ENCODE peak calls at places on chromosome 20, in eight cellular contexts. One of them, this sample, is unnamed.
A peak's percentile ranks its signal among the peaks of the same experiment; 100 is the strongest.

GRCh38 chr20:23141016-23141415 is 54.9 kb upstream of the CD93 start:
- DNase-seq in upper lobe of left lung: no peak
- DNase-seq in HepG2: no peak
- DNase-seq in A549: no peak
- DNase-seq in transverse colon: no peak
- DNase-seq in ovary: peak; percentile 48
- DNase-seq in tibial nerve: no peak
- DNase-seq in SK-N-SH: no peak
- DNase-seq in this sample: peak; percentile 60

GRCh38 chr20:3788685-3789155 is 2.2 kb upstream of the CENPB start:
- DNase-seq in upper lobe of left lung: no peak
- DNase-seq in tibial nerve: no peak
- DNase-seq in SK-N-SH: no peak
- DNase-seq in transverse colon: peak; percentile 74
- DNase-seq in HepG2: no peak
- DNase-seq in ovary: no peak
- DNase-seq in A549: peak; percentile 63
- DNase-seq in this sample: no peak

GRCh38 chr20:18679020-18679419 is 91.2 kb downstream of the DTD1 start:
- DNase-seq in A549: peak; percentile 16
- DNase-seq in HepG2: no peak
- DNase-seq in tibial nerve: no peak
- DNase-seq in transverse colon: no peak
- DNase-seq in upper lobe of left lung: no peak
- DNase-seq in SK-N-SH: no peak
- DNase-seq in ovary: no peak
- DNase-seq in this sample: no peak

GRCh38 chr20:57826731-57827287 is 117.0 kb upstream of the PMEPA1 start:
- DNase-seq in upper lobe of left lung: no peak
- DNase-seq in HepG2: no peak
- DNase-seq in A549: no peak
- DNase-seq in tibial nerve: no peak
- DNase-seq in ovary: no peak
- DNase-seq in transverse colon: no peak
- DNase-seq in SK-N-SH: no peak
- DNase-seq in this sample: no peak

GRCh38 chr20:20369353-20370086 is 1.6 kb downstream of the INSM1 start:
- DNase-seq in transverse colon: peak; percentile 36
- DNase-seq in ovary: no peak
- DNase-seq in HepG2: no peak
- DNase-seq in SK-N-SH: peak; percentile 50
- DNase-seq in upper lobe of left lung: no peak
- DNase-seq in A549: peak; percentile 67
- DNase-seq in tibial nerve: no peak
- DNase-seq in this sample: no peak

GRCh38 chr20:31713312-31714049 is 9.2 kb downstream of the BCL2L1 start:
- DNase-seq in HepG2: peak; percentile 81
- DNase-seq in tibial nerve: peak; percentile 85
- DNase-seq in ovary: peak; percentile 68
- DNase-seq in A549: peak; percentile 82
- DNase-seq in upper lobe of left lung: peak; percentile 77
- DNase-seq in transverse colon: peak; percentile 55
- DNase-seq in SK-N-SH: no peak
- DNase-seq in this sample: peak; percentile 92

GRCh38 chr20:48259456-48259855 is 474.2 kb upstream of the SULF2 start:
- DNase-seq in A549: no peak
- DNase-seq in tibial nerve: no peak
- DNase-seq in transverse colon: no peak
- DNase-seq in ovary: no peak
- DNase-seq in upper lobe of left lung: no peak
- DNase-seq in SK-N-SH: no peak
- DNase-seq in HepG2: no peak
- DNase-seq in this sample: peak; percentile 23

GRCh38 chr20:15637971-15638754 is 935.1 kb downstream of the KIF16B start:
- DNase-seq in ovary: no peak
- DNase-seq in transverse colon: no peak
- DNase-seq in upper lobe of left lung: no peak
- DNase-seq in HepG2: no peak
- DNase-seq in A549: no peak
- DNase-seq in tibial nerve: no peak
- DNase-seq in SK-N-SH: no peak
- DNase-seq in this sample: no peak

GRCh38 chr20:54475334-54476287 is at the start of gene DOK5:
- DNase-seq in tibial nerve: peak; percentile 33
- DNase-seq in upper lobe of left lung: no peak
- DNase-seq in SK-N-SH: peak; percentile 24
- DNase-seq in A549: no peak
- DNase-seq in ovary: peak; percentile 36
- DNase-seq in HepG2: no peak
- DNase-seq in transverse colon: peak; percentile 8
- DNase-seq in this sample: no peak

GRCh38 chr20:32344835-32345506 is 13.2 kb upstream of the ASXL1 start:
- DNase-seq in HepG2: no peak
- DNase-seq in tibial nerve: no peak
- DNase-seq in upper lobe of left lung: no peak
- DNase-seq in SK-N-SH: no peak
- DNase-seq in ovary: no peak
- DNase-seq in A549: no peak
- DNase-seq in transverse colon: peak; percentile 6
- DNase-seq in this sample: no peak

GRCh38 chr20:32327087-32327681 is 30.9 kb upstream of the ASXL1 start:
- DNase-seq in HepG2: peak; percentile 51
- DNase-seq in upper lobe of left lung: no peak
- DNase-seq in ovary: no peak
- DNase-seq in SK-N-SH: no peak
- DNase-seq in A549: no peak
- DNase-seq in transverse colon: no peak
- DNase-seq in tibial nerve: no peak
- DNase-seq in this sample: no peak

GRCh38 chr20:42864116-42864515 is 325.6 kb downstream of the PTPRT start:
- DNase-seq in tibial nerve: no peak
- DNase-seq in transverse colon: no peak
- DNase-seq in HepG2: no peak
- DNase-seq in A549: no peak
- DNase-seq in SK-N-SH: no peak
- DNase-seq in upper lobe of left lung: no peak
- DNase-seq in ovary: no peak
- DNase-seq in this sample: no peak

GRCh38 chr20:25142435-25142834 is 53.1 kb upstream of the ENTPD6 start:
- DNase-seq in SK-N-SH: no peak
- DNase-seq in HepG2: no peak
- DNase-seq in upper lobe of left lung: no peak
- DNase-seq in ovary: no peak
- DNase-seq in transverse colon: no peak
- DNase-seq in A549: no peak
- DNase-seq in tibial nerve: no peak
- DNase-seq in this sample: no peak

GRCh38 chr20:40948352-40949267 is 80.0 kb upstream of the TOP1 start:
- DNase-seq in HepG2: no peak
- DNase-seq in tibial nerve: no peak
- DNase-seq in A549: no peak
- DNase-seq in SK-N-SH: no peak
- DNase-seq in upper lobe of left lung: no peak
- DNase-seq in ovary: no peak
- DNase-seq in transverse colon: no peak
- DNase-seq in this sample: no peak
- TF ChIP-seq EP300 in HepG2: no peak
- TF ChIP-seq EP300 in tibial nerve: no peak
- TF ChIP-seq EP300 in A549: no peak
- TF ChIP-seq EP300 in SK-N-SH: no peak
- TF ChIP-seq EP300 in upper lobe of left lung: no peak
- TF ChIP-seq EP300 in ovary: no peak
- TF ChIP-seq EP300 in transverse colon: no peak
- TF ChIP-seq EP300 in this sample: no peak

DNA sequence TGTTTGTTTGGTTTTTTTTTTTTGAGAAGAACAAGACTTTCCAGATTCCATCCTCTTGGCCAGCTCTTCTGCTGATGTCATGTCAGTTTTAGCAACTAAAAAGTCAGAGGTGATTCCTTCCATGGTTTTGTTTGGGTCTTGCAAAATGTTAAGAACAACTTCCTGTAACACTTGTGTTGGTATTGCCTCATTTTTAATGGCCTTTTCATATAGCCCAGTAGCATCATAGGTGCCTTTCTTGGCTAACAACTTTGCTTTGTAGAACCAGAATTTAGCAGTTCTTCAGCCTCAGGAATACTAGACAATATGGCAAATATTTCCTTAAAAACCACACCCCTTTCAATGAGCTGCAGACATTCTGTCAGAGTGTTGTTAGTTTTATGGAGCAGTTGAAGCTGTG is 99.5 kb upstream of the SIRPG start:
- DNase-seq in ovary: no peak
- DNase-seq in SK-N-SH: no peak
- DNase-seq in HepG2: no peak
- DNase-seq in tibial nerve: no peak
- DNase-seq in A549: no peak
- DNase-seq in upper lobe of left lung: no peak
- DNase-seq in transverse colon: no peak
- DNase-seq in this sample: no peak
- TF ChIP-seq EP300 in ovary: no peak
- TF ChIP-seq EP300 in SK-N-SH: no peak
- TF ChIP-seq EP300 in HepG2: no peak
- TF ChIP-seq EP300 in tibial nerve: no peak
- TF ChIP-seq EP300 in A549: no peak
- TF ChIP-seq EP300 in upper lobe of left lung: no peak
- TF ChIP-seq EP300 in transverse colon: no peak
- TF ChIP-seq EP300 in this sample: no peak

DNA sequence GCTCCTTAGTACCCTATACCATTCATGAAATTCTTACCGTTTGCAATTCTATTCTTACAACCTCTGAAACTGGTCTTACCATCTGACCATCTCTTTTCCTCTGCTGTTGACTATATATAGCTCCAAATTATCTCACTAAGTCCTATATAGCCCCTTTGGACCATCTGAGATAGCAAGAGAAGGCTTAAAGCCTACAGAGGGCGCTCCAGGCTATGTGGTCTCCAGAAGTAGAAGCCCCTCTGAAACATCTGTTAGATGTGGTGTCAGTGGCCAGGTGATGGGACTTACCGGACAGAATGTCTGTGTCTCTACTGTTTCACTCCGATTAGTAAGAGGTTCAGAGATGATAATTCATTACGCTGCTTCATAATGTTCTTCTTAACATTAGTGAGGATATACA is 140.7 kb upstream of the BMP2 start:
- DNase-seq in SK-N-SH: no peak
- DNase-seq in ovary: no peak
- DNase-seq in tibial nerve: no peak
- DNase-seq in upper lobe of left lung: no peak
- DNase-seq in A549: no peak
- DNase-seq in transverse colon: no peak
- DNase-seq in HepG2: peak; percentile 18
- DNase-seq in this sample: no peak
- TF ChIP-seq EP300 in SK-N-SH: no peak
- TF ChIP-seq EP300 in ovary: no peak
- TF ChIP-seq EP300 in tibial nerve: no peak
- TF ChIP-seq EP300 in upper lobe of left lung: no peak
- TF ChIP-seq EP300 in A549: no peak
- TF ChIP-seq EP300 in transverse colon: no peak
- TF ChIP-seq EP300 in HepG2: no peak
- TF ChIP-seq EP300 in this sample: no peak

GRCh38 chr20:46438156-46438750 is 31.8 kb upstream of the ELMO2 start:
- DNase-seq in tibial nerve: no peak
- DNase-seq in HepG2: peak; percentile 50
- DNase-seq in upper lobe of left lung: no peak
- DNase-seq in A549: peak; percentile 50
- DNase-seq in SK-N-SH: peak; percentile 65
- DNase-seq in transverse colon: no peak
- DNase-seq in ovary: no peak
- DNase-seq in this sample: no peak
- TF ChIP-seq EP300 in tibial nerve: no peak
- TF ChIP-seq EP300 in HepG2: no peak
- TF ChIP-seq EP300 in upper lobe of left lung: no peak
- TF ChIP-seq EP300 in A549: no peak
- TF ChIP-seq EP300 in SK-N-SH: no peak
- TF ChIP-seq EP300 in transverse colon: no peak
- TF ChIP-seq EP300 in ovary: no peak
- TF ChIP-seq EP300 in this sample: no peak

GRCh38 chr20:61764471-61765020 is 301.1 kb downstream of the TAF4 start:
- DNase-seq in HepG2: no peak
- DNase-seq in ovary: no peak
- DNase-seq in tibial nerve: no peak
- DNase-seq in A549: no peak
- DNase-seq in transverse colon: no peak
- DNase-seq in upper lobe of left lung: no peak
- DNase-seq in SK-N-SH: no peak
- DNase-seq in this sample: peak; percentile 37
- TF ChIP-seq EP300 in HepG2: no peak
- TF ChIP-seq EP300 in ovary: no peak
- TF ChIP-seq EP300 in tibial nerve: no peak
- TF ChIP-seq EP300 in A549: no peak
- TF ChIP-seq EP300 in transverse colon: no peak
- TF ChIP-seq EP300 in upper lobe of left lung: no peak
- TF ChIP-seq EP300 in SK-N-SH: no peak
- TF ChIP-seq EP300 in this sample: no peak

GRCh38 chr20:29497261-29497671 is 1760.2 kb upstream of the DEFB115 start:
- DNase-seq in transverse colon: no peak
- DNase-seq in SK-N-SH: peak; percentile 91
- DNase-seq in tibial nerve: peak; percentile 52
- DNase-seq in HepG2: peak; percentile 12
- DNase-seq in ovary: peak; percentile 42
- DNase-seq in upper lobe of left lung: peak; percentile 20
- DNase-seq in A549: no peak
- DNase-seq in this sample: no peak
- TF ChIP-seq EP300 in transverse colon: no peak
- TF ChIP-seq EP300 in SK-N-SH: no peak
- TF ChIP-seq EP300 in tibial nerve: no peak
- TF ChIP-seq EP300 in HepG2: no peak
- TF ChIP-seq EP300 in ovary: no peak
- TF ChIP-seq EP300 in upper lobe of left lung: no peak
- TF ChIP-seq EP300 in A549: no peak
- TF ChIP-seq EP300 in this sample: no peak

GRCh38 chr20:52805892-52806291 is 166.3 kb upstream of the TSHZ2 start:
- DNase-seq in transverse colon: no peak
- DNase-seq in tibial nerve: no peak
- DNase-seq in SK-N-SH: no peak
- DNase-seq in ovary: no peak
- DNase-seq in upper lobe of left lung: no peak
- DNase-seq in HepG2: no peak
- DNase-seq in A549: no peak
- DNase-seq in this sample: no peak
- TF ChIP-seq EP300 in transverse colon: no peak
- TF ChIP-seq EP300 in tibial nerve: no peak
- TF ChIP-seq EP300 in SK-N-SH: no peak
- TF ChIP-seq EP300 in ovary: no peak
- TF ChIP-seq EP300 in upper lobe of left lung: no peak
- TF ChIP-seq EP300 in HepG2: no peak
- TF ChIP-seq EP300 in A549: no peak
- TF ChIP-seq EP300 in this sample: no peak